ENCODE peak calls at places on chromosomes 1 and 21, in six cellular contexts. V is keratinocyte, M is HCT116, L is K562, T is PC-3, Z is GM23248. J is an unnamed sample. For H4K20me1 and H3K36me3, the result is how much of the 10 kb centered on the place peaks cover.

GRCh38 chr1:175839678-175840669 is 96.6 kb upstream of the TNR start:
- DNase-seq in V (no peak), M (no peak), L (no peak), T (peak), Z (no peak), J (peak)

GRCh38 chr1:99600782-99601181 is 45.1 kb upstream of the PALMD start:
- DNase-seq in V (no peak), M (no peak), L (no peak), T (no peak), Z (no peak), J (no peak)

GRCh38 chr1:55481634-55482033 is 266.5 kb upstream of the USP24 start:
- DNase-seq in V (no peak), M (no peak), L (no peak), T (no peak), Z (peak), J (peak)

GRCh38 chr1:17272066-17272465 is 23.2 kb downstream of the PADI3 start:
- DNase-seq in V (no peak), M (no peak), L (no peak), T (no peak), Z (no peak), J (no peak)

GRCh38 chr21:44085491-44086321 is 21.5 kb upstream of the PWP2 start:
- DNase-seq in V (no peak), M (no peak), L (no peak), T (no peak), Z (no peak), J (no peak)

GRCh38 chr1:25702101-25702775 is 85.6 kb downstream of the MAN1C1 start:
- DNase-seq in V (no peak), M (no peak), L (no peak), T (no peak), Z (peak), J (no peak)

GRCh38 chr1:18926315-18927081 is 24.1 kb upstream of the ALDH4A1 start:
- DNase-seq in V (peak), M (peak), L (peak), T (peak), Z (peak), J (peak)

GRCh38 chr1:16436946-16437474 is at the start of gene SPATA21:
- DNase-seq in V (no peak), M (no peak), L (peak), T (no peak), Z (no peak), J (no peak)

GRCh38 chr1:176811896-176812295 is 348.9 kb downstream of the PAPPA2 start:
- DNase-seq in V (no peak), M (no peak), L (no peak), T (no peak), Z (no peak), J (no peak)

GRCh38 chr1:237084399-237085077 is 42.6 kb downstream of the RYR2 start:
- DNase-seq in V (no peak), M (no peak), L (no peak), T (no peak), Z (no peak), J (no peak)

GRCh38 chr1:219130536-219130935 is 43.1 kb upstream of the LYPLAL1 start:
- DNase-seq in V (no peak), M (no peak), L (no peak), T (no peak), Z (no peak), J (no peak)
- H4K20me1 ChIP-seq in V (under half), M (under half), L (under half), T (under half), Z (under half), J (under half)

GRCh38 chr1:41378999-41379740 is 17.9 kb downstream of the FOXO6 start:
- DNase-seq in V (no peak), M (no peak), L (no peak), T (no peak), Z (no peak), J (no peak)
- H3K27ac ChIP-seq in V (no peak), M (no peak), L (no peak), T (no peak), Z (no peak), J (no peak)

DNA sequence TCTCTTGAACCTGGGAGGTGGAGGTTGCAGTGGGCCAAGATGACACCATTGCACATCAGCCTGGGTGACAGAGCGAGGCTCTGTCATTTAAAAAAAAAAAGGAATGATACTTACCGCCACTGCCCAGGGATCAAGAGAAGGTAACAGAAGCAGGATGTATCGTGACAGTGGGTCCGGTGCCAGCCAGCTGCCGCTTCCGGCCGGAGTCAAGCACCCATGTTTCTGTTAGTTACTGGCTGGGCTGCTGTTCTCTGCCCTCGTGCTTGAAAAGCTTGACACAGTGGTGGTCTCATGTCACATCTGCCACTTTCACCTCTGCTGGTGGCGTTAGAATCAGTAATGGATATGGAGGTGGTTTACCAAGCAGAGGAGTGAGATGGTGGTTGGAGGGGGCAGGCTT is 21.0 kb downstream of the IFNGR2 start:
- DNase-seq in V (no peak), M (no peak), L (no peak), T (no peak), Z (no peak), J (no peak)
- H3K36me3 ChIP-seq in V (under half), M (under half), L (half or more), T (under half), Z (under half), J (under half)

GRCh38 chr21:33543505-33544129 is 779 bp downstream of the SON start:
- DNase-seq in V (no peak), M (no peak), L (no peak), T (peak), Z (peak), J (no peak)
- H4K20me1 ChIP-seq in V (under half), M (under half), L (under half), T (half or more), Z (under half), J (under half)

GRCh38 chr1:59393211-59394180 is 96.6 kb downstream of the FGGY start:
- DNase-seq in V (no peak), M (no peak), L (peak), T (no peak), Z (peak), J (no peak)

GRCh38 chr1:59396387-59396786 is 99.5 kb downstream of the FGGY start:
- DNase-seq in V (no peak), M (no peak), L (no peak), T (no peak), Z (no peak), J (no peak)

GRCh38 chr1:59397459-59397858 is 100.6 kb downstream of the FGGY start:
- DNase-seq in V (no peak), M (no peak), L (no peak), T (no peak), Z (no peak), J (no peak)

GRCh38 chr1:59391216-59392179 is 94.6 kb downstream of the FGGY start:
- DNase-seq in V (no peak), M (no peak), L (no peak), T (no peak), Z (no peak), J (no peak)

GRCh38 chr1:59394706-59395417 is 98.0 kb downstream of the FGGY start:
- DNase-seq in V (no peak), M (no peak), L (no peak), T (no peak), Z (no peak), J (no peak)
- H3K27ac ChIP-seq in V (no peak), M (no peak), L (no peak), T (no peak), Z (no peak), J (no peak)

GRCh38 chr1:93574991-93575390 is 106.6 kb downstream of the BCAR3 start:
- DNase-seq in V (no peak), M (no peak), L (no peak), T (no peak), Z (no peak), J (no peak)
- H3K36me3 ChIP-seq in V (under half), M (half or more), L (under half), T (half or more), Z (half or more), J (half or more)

DNA sequence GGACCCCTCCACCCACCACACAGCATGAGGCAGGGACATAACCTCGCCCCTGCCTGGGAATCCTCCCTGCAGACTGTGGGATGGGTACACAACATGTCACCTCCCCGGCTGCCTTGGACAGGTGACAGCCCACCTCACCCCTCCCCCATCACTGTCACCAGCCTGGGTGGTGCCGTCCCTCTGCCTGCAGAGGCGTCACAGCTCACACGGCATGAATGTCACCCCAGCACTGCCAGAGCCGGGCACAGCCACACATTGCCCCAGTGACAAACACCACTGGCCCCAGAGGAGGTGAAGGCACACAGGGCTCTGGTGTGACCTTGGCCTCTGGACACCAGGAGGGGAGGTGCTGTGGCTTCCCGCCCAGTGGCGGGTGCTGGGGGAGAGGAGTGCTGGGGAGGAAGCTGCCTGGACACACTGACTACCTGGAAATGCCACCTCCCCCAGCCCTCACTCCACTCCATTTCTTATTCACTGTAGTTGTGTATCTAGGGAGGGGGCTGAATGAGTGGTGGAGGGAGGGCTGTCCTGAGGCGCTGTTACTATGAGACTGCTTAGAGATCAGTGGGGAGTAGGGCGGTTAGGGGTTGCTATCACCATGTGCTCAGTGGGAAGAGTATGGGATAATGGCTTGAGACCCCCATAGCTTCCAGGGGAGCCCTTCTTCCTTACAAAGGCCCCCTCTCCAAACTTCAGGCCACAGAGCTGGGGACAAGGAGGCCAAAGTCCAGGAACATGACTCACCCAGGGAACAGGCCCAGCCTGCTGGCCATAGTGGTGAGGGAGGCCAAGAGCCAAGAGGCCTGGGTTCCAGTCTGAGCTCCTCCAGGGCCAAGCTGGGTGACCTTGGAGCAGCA is 40.3 kb downstream of the AHDC1 start:
- DNase-seq in V (no peak), M (no peak), L (peak), T (peak), Z (peak), J (no peak)
- H4K20me1 ChIP-seq in V (under half), M (under half), L (under half), T (under half), Z (under half), J (under half)

GRCh38 chr1:205128050-205128449 is 6.3 kb upstream of the RBBP5 start:
- DNase-seq in V (no peak), M (no peak), L (no peak), T (no peak), Z (peak), J (peak)
- H3K27ac ChIP-seq in V (no peak), M (no peak), L (no peak), T (no peak), Z (no peak), J (no peak)

GRCh38 chr1:113124366-113124765 is 51.4 kb downstream of the LRIG2 start:
- DNase-seq in V (no peak), M (no peak), L (no peak), T (no peak), Z (no peak), J (no peak)
- H3K36me3 ChIP-seq in V (under half), M (under half), L (half or more), T (under half), Z (half or more), J (under half)